ENCODE peak calls at places on chromosomes 2 and 18, in four cellular contexts. G is K562, H is GM12878, C is HepG2. K is an unnamed sample.

GRCh38 chr2:32559136-32559535 is 68.7 kb upstream of the TTC27 start:
- DNase-seq in G (no peak), H (no peak), C (no peak), K (no peak)

GRCh38 chr2:55162284-55163006 is 69.6 kb downstream of the CLHC1 start:
- DNase-seq in G (no peak), H (no peak), C (no peak), K (peak; percentile 57)

GRCh38 chr18:22673182-22673862 is 255.6 kb upstream of the CTAGE1 start:
- DNase-seq in G (no peak), H (no peak), C (no peak), K (no peak)

GRCh38 chr2:96502891-96503636 is 2.1 kb downstream of the NEURL3 start:
- DNase-seq in G (no peak), H (no peak), C (no peak), K (no peak)

GRCh38 chr18:63169853-63170252 is 149.7 kb downstream of the BCL2 start:
- DNase-seq in G (no peak), H (no peak), C (no peak), K (no peak)

GRCh38 chr2:60033325-60033724 is 520.1 kb downstream of the BCL11A start:
- DNase-seq in G (no peak), H (no peak), C (no peak), K (no peak)

GRCh38 chr2:199160677-199161465 is 296.9 kb downstream of the SATB2 start:
- DNase-seq in G (no peak), H (no peak), C (peak; percentile 10), K (no peak)

GRCh38 chr2:207895236-207895860 is 125.6 kb upstream of the FZD5 start:
- DNase-seq in G (no peak), H (no peak), C (no peak), K (no peak)

GRCh38 chr18:55488473-55488872 is 99.5 kb downstream of the TCF4 start:
- DNase-seq in G (no peak), H (no peak), C (no peak), K (no peak)

GRCh38 chr2:39139511-39140237 is 18.8 kb upstream of the SOS1 start:
- DNase-seq in G (no peak), H (no peak), C (no peak), K (no peak)

GRCh38 chr2:20052872-20053281 is 1.4 kb upstream of the LAPTM4A start:
- DNase-seq in G (peak; percentile 90), H (no peak), C (no peak), K (peak; percentile 63)

GRCh38 chr2:150802648-150803047 is 315.2 kb upstream of the RND3 start:
- DNase-seq in G (no peak), H (no peak), C (no peak), K (no peak)

GRCh38 chr2:201260302-201260800 is at the start of gene CASP8:
- DNase-seq in G (peak; percentile 66), H (no peak), C (peak; percentile 55), K (no peak)

GRCh38 chr2:45444991-45445390 is 166.1 kb downstream of the SRBD1 start:
- DNase-seq in G (no peak), H (no peak), C (no peak), K (no peak)

GRCh38 chr18:40582105-40582504 is 1372.9 kb upstream of the PIK3C3 start:
- DNase-seq in G (no peak), H (no peak), C (no peak), K (no peak)

GRCh38 chr18:7846315-7846714 is 279.2 kb downstream of the PTPRM start:
- DNase-seq in G (no peak), H (no peak), C (no peak), K (no peak)

GRCh38 chr2:41127351-41127750 is 675.5 kb upstream of the SLC8A1 start:
- DNase-seq in G (no peak), H (no peak), C (no peak), K (no peak)

GRCh38 chr18:7601249-7601620 is 34.1 kb downstream of the PTPRM start:
- DNase-seq in G (no peak), H (no peak), C (no peak), K (no peak)

GRCh38 chr18:21129586-21130216 is 18.1 kb upstream of the ROCK1 start:
- DNase-seq in G (no peak), H (no peak), C (no peak), K (no peak)

GRCh38 chr18:21131698-21132230 is 20.2 kb upstream of the ROCK1 start:
- DNase-seq in G (peak; percentile 27), H (no peak), C (no peak), K (no peak)

GRCh38 chr18:21132398-21132918 is 20.8 kb upstream of the ROCK1 start:
- DNase-seq in G (no peak), H (no peak), C (no peak), K (no peak)

GRCh38 chr18:21134895-21135294 is 23.3 kb upstream of the ROCK1 start:
- DNase-seq in G (no peak), H (no peak), C (no peak), K (peak; percentile 8)
- TF ChIP-seq FOXM1 in G (no peak), H (no peak), C (no peak), K (no peak)

DNA sequence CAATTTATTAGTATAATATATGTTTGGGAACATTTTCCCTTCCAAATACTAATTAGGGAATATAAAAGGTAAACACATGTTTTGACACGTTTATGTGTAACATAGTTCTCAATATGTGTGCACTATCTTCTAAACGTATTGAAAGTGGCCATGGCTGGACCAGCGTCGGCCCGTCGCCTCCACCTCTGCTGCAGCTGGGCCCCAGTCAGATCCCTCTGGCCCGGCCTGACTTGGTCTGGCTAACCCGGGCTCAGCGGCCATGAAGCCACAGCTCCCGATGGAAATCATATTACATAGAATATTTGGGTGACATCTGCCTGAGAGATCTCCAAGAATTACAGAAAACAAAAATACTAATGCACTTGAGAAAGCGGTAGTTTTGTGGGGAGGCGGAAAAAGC is 474.4 kb upstream of the CDH2 start:
- DNase-seq in G (no peak), H (no peak), C (no peak), K (no peak)
- TF ChIP-seq USF2 in G (no peak), H (no peak), C (no peak), K (no peak)

GRCh38 chr18:5424903-5425302 is 118.9 kb downstream of the EPB41L3 start:
- DNase-seq in G (peak; percentile 34), H (no peak), C (peak; percentile 26), K (no peak)
- TF ChIP-seq FOXM1 in G (no peak), H (no peak), C (no peak), K (no peak)

GRCh38 chr18:12726774-12727550 is 24.1 kb downstream of the PSMG2 start:
- DNase-seq in G (peak; percentile 76), H (no peak), C (peak; percentile 65), K (peak; percentile 69)
- TF ChIP-seq USF2 in G (no peak), H (no peak), C (no peak), K (no peak)